ENCODE peak calls at places on chromosomes 13 and 19, in nine cellular contexts. T is psoas muscle; W is esophagus muscularis mucosa; Y is mesendoderm; C is heart right ventricle; Q is mucosa of descending colon; R is dorsolateral prefrontal cortex; G is H7; M is effector memory CD4-positive, alpha-beta T cell. O is an unnamed sample.

GRCh38 chr13:113598081-113598410 is 13.5 kb downstream of the TFDP1 start:
- DNase-seq in T (no peak), C (no peak), G (no peak), M (no peak), W (no peak), R (peak; percentile 17), Q (no peak), Y (no peak), O (no peak)

GRCh38 chr19:35442091-35442490 is 6.0 kb upstream of the FFAR2 start:
- DNase-seq in G (no peak), R (no peak), Q (no peak), Y (no peak), T (peak; percentile 59), C (no peak), W (no peak), M (no peak), O (peak; percentile 72)

GRCh38 chr19:39397360-39398296 is 6.5 kb downstream of the MED29 start:
- DNase-seq in Q (peak; percentile 97), Y (peak; percentile 89), W (peak; percentile 97), T (peak; percentile 96), R (peak; percentile 81), C (peak; percentile 88), M (peak; percentile 85), G (peak; percentile 97), O (peak; percentile 97)

GRCh38 chr19:46606019-46606418 is 4.9 kb downstream of the CALM3 start:
- DNase-seq in Y (no peak), R (no peak), G (no peak), C (no peak), W (no peak), T (no peak), Q (no peak), M (no peak), O (no peak)

GRCh38 chr13:93225610-93226009 is 997 bp upstream of the GPC6 start:
- DNase-seq in M (no peak), G (no peak), R (no peak), Q (no peak), Y (no peak), C (no peak), T (no peak), W (no peak), O (no peak)

GRCh38 chr13:24271611-24272451 is 37.5 kb upstream of the C1QTNF9 start:
- DNase-seq in W (peak; percentile 92), Q (peak; percentile 83), R (peak; percentile 48), T (peak; percentile 71), Y (no peak), G (no peak), C (peak; percentile 71), M (peak; percentile 63), O (peak; percentile 74)

GRCh38 chr19:46878613-46879375 is 18.0 kb downstream of the ARHGAP35 start:
- DNase-seq in T (peak; percentile 58), M (no peak), Y (no peak), W (no peak), Q (no peak), G (no peak), R (no peak), C (no peak), O (peak; percentile 71)

GRCh38 chr13:61162636-61163035 is 253.0 kb downstream of the PCDH20 start:
- DNase-seq in T (no peak), G (no peak), Q (no peak), W (no peak), M (no peak), R (no peak), C (no peak), Y (no peak), O (no peak)

GRCh38 chr19:49851456-49852259 is 699 bp downstream of the PTOV1 start:
- DNase-seq in Y (peak; percentile 75), G (peak; percentile 97), R (no peak), Q (peak; percentile 66), M (peak; percentile 15), T (no peak), C (peak; percentile 45), W (no peak), O (peak; percentile 71)

GRCh38 chr19:29769997-29770396 is 41.8 kb upstream of the CCNE1 start:
- DNase-seq in M (no peak), R (no peak), W (no peak), T (no peak), Y (no peak), Q (no peak), C (no peak), G (no peak), O (peak; percentile 36)
- H3K4me3 ChIP-seq in M (no peak overlapping the region), R (no peak overlapping the region), W (no peak overlapping the region), T (no peak overlapping the region), Y (no peak overlapping the region), Q (no peak overlapping the region), C (no peak overlapping the region), G (no peak overlapping the region), O (no peak overlapping the region)

GRCh38 chr19:3404324-3405260 is 38.2 kb downstream of the NFIC start:
- DNase-seq in C (peak; percentile 93), R (peak; percentile 78), G (peak; percentile 77), Q (peak; percentile 64), T (peak; percentile 96), W (peak; percentile 95), Y (no peak), M (no peak), O (peak; percentile 96)
- H3K4me3 ChIP-seq in C (peak overlapping the region; percentile 54), R (peak overlapping the region; percentile 77), G (no peak overlapping the region), Q (no peak overlapping the region), T (peak overlapping the region; percentile 68), W (peak overlapping the region; percentile 51), Y (no peak overlapping the region), M (no peak overlapping the region), O (peak overlapping the region; percentile 17)

DNA sequence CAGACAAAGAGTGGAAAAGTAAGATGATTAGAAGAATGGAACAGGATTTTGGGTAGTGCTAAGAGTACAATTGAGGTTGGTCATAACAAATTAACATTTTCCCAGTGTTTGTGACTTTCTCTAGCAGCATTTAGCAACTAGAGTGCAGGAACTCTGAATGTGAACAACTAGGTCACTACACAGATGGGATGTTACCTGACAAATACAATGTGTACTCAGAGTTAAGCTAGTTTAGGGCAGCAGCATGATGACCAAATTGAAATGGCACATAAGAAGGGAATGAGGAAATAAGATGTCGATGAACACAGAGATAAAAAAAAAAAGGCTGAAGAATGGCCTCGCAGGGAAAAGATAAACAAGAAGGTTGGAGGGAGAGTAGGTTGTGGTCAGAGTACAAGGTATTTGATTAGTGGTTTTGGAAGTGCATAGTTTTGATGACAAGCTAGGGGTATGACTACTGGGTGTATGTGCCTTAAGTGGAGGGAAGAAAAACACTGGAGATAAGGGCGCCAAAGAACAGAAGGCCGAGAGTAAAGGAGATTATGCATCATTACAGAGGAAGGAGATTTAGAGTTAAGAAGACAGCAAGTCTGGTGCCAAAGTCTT is 381.1 kb downstream of the FGF14 start:
- DNase-seq in R (no peak), W (no peak), G (no peak), Y (no peak), C (no peak), Q (no peak), T (no peak), M (no peak), O (no peak)
- H3K4me3 ChIP-seq in R (no peak overlapping the region), W (no peak overlapping the region), G (no peak overlapping the region), Y (no peak overlapping the region), C (no peak overlapping the region), Q (no peak overlapping the region), T (no peak overlapping the region), M (no peak overlapping the region), O (no peak overlapping the region)

GRCh38 chr19:18629166-18630088 is 7.4 kb upstream of the KLHL26 start:
- DNase-seq in M (no peak), T (peak; percentile 88), Q (no peak), C (no peak), G (peak; percentile 40), Y (no peak), W (no peak), R (no peak), O (peak; percentile 70)
- H3K4me3 ChIP-seq in M (no peak overlapping the region), T (no peak overlapping the region), Q (no peak overlapping the region), C (no peak overlapping the region), G (no peak overlapping the region), Y (no peak overlapping the region), W (no peak overlapping the region), R (no peak overlapping the region), O (no peak overlapping the region)

O was measured in right cardiac atrium.